ENCODE peak calls at places on chromosomes 12 and 14, in five cellular contexts. K, Z, S, J and V are unnamed samples.

GRCh38 chr12:113070117-113070906 is 13.8 kb downstream of the DTX1 start:
- DNase-seq in K (peak; percentile 13), Z (no peak), S (no peak), J (no peak), V (no peak)

GRCh38 chr12:96247567-96247962 is 53.4 kb downstream of the ELK3 start:
- DNase-seq in K (no peak), Z (peak; percentile 51), S (no peak), J (no peak), V (no peak)

GRCh38 chr12:64088431-64089349 is 133.4 kb downstream of the KICS2 start:
- DNase-seq in K (no peak), Z (peak; percentile 88), S (no peak), J (peak; percentile 49), V (peak; percentile 87)

GRCh38 chr12:128797119-128798118 is 26.3 kb downstream of the SLC15A4 start:
- DNase-seq in K (peak; percentile 50), Z (peak; percentile 84), S (no peak), J (no peak), V (peak; percentile 15)

GRCh38 chr14:37167151-37168047 is 5.0 kb downstream of the SLC25A21 start:
- DNase-seq in K (no peak), Z (no peak), S (no peak), J (no peak), V (no peak)

GRCh38 chr14:99781091-99781490 is 12.1 kb upstream of the EML1 start:
- DNase-seq in K (no peak), Z (no peak), S (no peak), J (no peak), V (no peak)

GRCh38 chr14:50452285-50452684 is 55.6 kb upstream of the CDKL1 start:
- DNase-seq in K (no peak), Z (no peak), S (no peak), J (no peak), V (no peak)

GRCh38 chr12:29066061-29066588 is 83.0 kb upstream of the FAR2 start:
- DNase-seq in K (no peak), Z (peak; percentile 48), S (no peak), J (no peak), V (no peak)

GRCh38 chr12:88552672-88553079 is 27.6 kb downstream of the KITLG start:
- DNase-seq in K (no peak), Z (peak; percentile 55), S (no peak), J (no peak), V (no peak)

GRCh38 chr12:51913071-51914033 is 6.0 kb downstream of the ACVRL1 start:
- DNase-seq in K (no peak), Z (no peak), S (peak; percentile 24), J (no peak), V (no peak)

GRCh38 chr12:11822071-11822818 is 172.8 kb downstream of the ETV6 start:
- DNase-seq in K (no peak), Z (peak; percentile 59), S (no peak), J (no peak), V (peak; percentile 55)

GRCh38 chr12:68349083-68349700 is 17.0 kb upstream of the MDM1 start:
- DNase-seq in K (no peak), Z (no peak), S (no peak), J (no peak), V (no peak)

GRCh38 chr12:58629376-58629775 is 290.9 kb downstream of the LRIG3 start:
- DNase-seq in K (no peak), Z (peak; percentile 3), S (no peak), J (no peak), V (no peak)

GRCh38 chr14:20434701-20435453 is 1.1 kb downstream of the KLHL33 start:
- DNase-seq in K (no peak), Z (no peak), S (peak; percentile 85), J (peak; percentile 78), V (no peak)

GRCh38 chr14:103074699-103075341 is 9.2 kb upstream of the LBHD2 start:
- DNase-seq in K (peak; percentile 29), Z (no peak), S (peak; percentile 71), J (peak; percentile 59), V (no peak)

GRCh38 chr12:122871851-122872785 is 23.8 kb downstream of the VPS37B start:
- DNase-seq in K (no peak), Z (peak; percentile 86), S (no peak), J (peak; percentile 34), V (no peak)

GRCh38 chr14:101887219-101887618 is 77.2 kb upstream of the DYNC1H1 start:
- DNase-seq in K (no peak), Z (no peak), S (no peak), J (no peak), V (no peak)

GRCh38 chr12:104213952-104214351 is 1.6 kb upstream of the TXNRD1 start:
- DNase-seq in K (no peak), Z (peak; percentile 76), S (no peak), J (no peak), V (peak; percentile 85)

GRCh38 chr12:114743799-114744198 is 59.8 kb upstream of the TBX3 start:
- DNase-seq in K (no peak), Z (no peak), S (no peak), J (no peak), V (no peak)

GRCh38 chr12:113306382-113306781 is 28.5 kb downstream of the SLC8B1 start:
- DNase-seq in K (no peak), Z (no peak), S (no peak), J (no peak), V (no peak)

GRCh38 chr14:89351364-89351957 is 65.6 kb downstream of the FOXN3 start:
- DNase-seq in K (no peak), Z (no peak), S (peak; percentile 82), J (peak; percentile 34), V (no peak)

GRCh38 chr14:69263364-69263763 is 3.4 kb downstream of the GALNT16 start:
- DNase-seq in K (no peak), Z (peak; percentile 87), S (no peak), J (peak; percentile 71), V (peak; percentile 59)

GRCh38 chr12:109464642-109465351 is 12.3 kb downstream of the KCTD10 start:
- DNase-seq in K (no peak), Z (no peak), S (no peak), J (no peak), V (no peak)

GRCh38 chr14:90491221-90491867 is 94.5 kb downstream of the CALM1 start:
- DNase-seq in K (no peak), Z (no peak), S (peak; percentile 96), J (peak; percentile 94), V (peak; percentile 6)

GRCh38 chr12:124740691-124741137 is 123.0 kb downstream of the SCARB1 start:
- DNase-seq in K (no peak), Z (peak; percentile 70), S (no peak), J (no peak), V (no peak)

GRCh38 chr14:102630405-102630804 is 38.0 kb downstream of the RCOR1 start:
- DNase-seq in K (no peak), Z (no peak), S (no peak), J (no peak), V (no peak)

GRCh38 chr14:70359076-70359424 is 433 bp downstream of the COX16 start:
- DNase-seq in K (no peak), Z (no peak), S (no peak), J (no peak), V (no peak)

GRCh38 chr12:113247123-113248045 is 26.1 kb downstream of the TPCN1 start:
- DNase-seq in K (no peak), Z (peak; percentile 71), S (no peak), J (no peak), V (no peak)

GRCh38 chr14:81384900-81385299 is 15.2 kb downstream of the STON2 start:
- DNase-seq in K (no peak), Z (no peak), S (no peak), J (no peak), V (no peak)

GRCh38 chr12:80946591-80946990 is 8.9 kb upstream of the LIN7A start:
- DNase-seq in K (no peak), Z (no peak), S (no peak), J (no peak), V (no peak)

GRCh38 chr12:12735301-12735700 is 18.1 kb downstream of the CDKN1B start:
- DNase-seq in K (no peak), Z (peak; percentile 42), S (no peak), J (no peak), V (no peak)

GRCh38 chr12:115341442-115341841 is 657.5 kb upstream of the TBX3 start:
- DNase-seq in K (no peak), Z (peak; percentile 100), S (peak; percentile 53), J (peak; percentile 82), V (peak; percentile 97)

GRCh38 chr12:106663385-106663784 is 80.6 kb downstream of the RFX4 start:
- DNase-seq in K (no peak), Z (no peak), S (no peak), J (no peak), V (no peak)
- H3K9me3 ChIP-seq in K (peaks cover 4% of the 10 kb centered on the region), Z (peaks cover 49% of the 10 kb centered on the region), S (no peaks in the 10 kb centered on the region), J (no peaks in the 10 kb centered on the region), V (no peaks in the 10 kb centered on the region)

GRCh38 chr12:89703768-89704167 is 4.9 kb downstream of the ATP2B1 start:
- DNase-seq in K (no peak), Z (no peak), S (no peak), J (no peak), V (no peak)
- H3K4me3 ChIP-seq in K (no peak overlapping the region), Z (no peak overlapping the region), S (no peak overlapping the region), J (no peak overlapping the region), V (no peak overlapping the region)

GRCh38 chr14:42111355-42111754 is 504.7 kb downstream of the LRFN5 start:
- DNase-seq in K (no peak), Z (no peak), S (no peak), J (no peak), V (no peak)

GRCh38 chr14:42112108-42112507 is 505.4 kb downstream of the LRFN5 start:
- DNase-seq in K (no peak), Z (peak; percentile 31), S (no peak), J (no peak), V (no peak)

GRCh38 chr14:42113358-42114070 is 506.8 kb downstream of the LRFN5 start:
- DNase-seq in K (no peak), Z (no peak), S (no peak), J (no peak), V (no peak)

DNA sequence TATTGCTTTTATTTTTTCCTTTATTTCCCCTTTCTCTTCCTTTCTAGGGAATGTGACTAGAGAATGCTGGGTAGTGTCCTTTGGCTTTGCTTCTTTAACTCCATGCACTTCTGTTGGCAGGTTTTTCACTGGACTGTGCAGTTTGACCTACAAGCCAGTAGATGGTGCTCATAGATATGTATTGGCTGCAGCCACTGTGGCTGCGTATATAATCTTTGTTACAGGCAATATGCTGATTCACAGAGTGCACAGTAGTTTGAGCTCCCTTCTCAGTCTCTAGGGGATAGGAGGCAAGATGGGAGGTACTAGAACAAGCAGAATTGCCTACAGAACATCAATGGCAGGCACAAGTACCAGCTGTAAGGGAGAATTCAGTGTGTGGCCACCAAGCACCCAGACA is 503.5 kb downstream of the LRFN5 start:
- DNase-seq in K (no peak), Z (peak; percentile 64), S (no peak), J (no peak), V (peak; percentile 3)
- H3K9me3 ChIP-seq in K (no peaks in the 10 kb centered on the region), Z (peaks cover 26% of the 10 kb centered on the region), S (no peaks in the 10 kb centered on the region), J (no peaks in the 10 kb centered on the region), V (peaks cover 28% of the 10 kb centered on the region)

GRCh38 chr12:53492830-53493609 is 6.2 kb downstream of the MAP3K12 start:
- DNase-seq in K (peak; percentile 88), Z (peak; percentile 94), S (peak; percentile 96), J (peak; percentile 93), V (no peak)

GRCh38 chr12:53493610-53494391 is 5.5 kb downstream of the MAP3K12 start:
- DNase-seq in K (no peak), Z (no peak), S (no peak), J (no peak), V (no peak)

GRCh38 chr12:53495903-53496751 is 3.1 kb downstream of the MAP3K12 start:
- DNase-seq in K (no peak), Z (peak; percentile 90), S (peak; percentile 76), J (peak; percentile 75), V (peak; percentile 71)

GRCh38 chr12:53489242-53489915 is 9.9 kb downstream of the MAP3K12 start:
- DNase-seq in K (no peak), Z (no peak), S (no peak), J (no peak), V (no peak)

GRCh38 chr12:53492188-53492587 is 7.1 kb downstream of the MAP3K12 start:
- DNase-seq in K (no peak), Z (no peak), S (peak; percentile 53), J (no peak), V (no peak)
- H3K4me3 ChIP-seq in K (no peak overlapping the region), Z (peak overlapping the region; percentile 15), S (peak overlapping the region; percentile 59), J (peak overlapping the region; percentile 67), V (peak overlapping the region; percentile 60)